ENCODE peak calls at places on chromosomes 6 and 20, in four cellular contexts. W, J, C and P are unnamed samples.

GRCh38 chr6:28985396-28986164 is 19.5 kb downstream of the ZNF311 start:
- DNase-seq in W (peak; percentile 99), J (peak; percentile 92), C (no peak), P (no peak)

GRCh38 chr6:166341915-166342292 is 441 bp downstream of the SFT2D1 start:
- DNase-seq in W (peak; percentile 16), J (no peak), C (no peak), P (no peak)

GRCh38 chr6:50007821-50008220 is 14.0 kb downstream of the DEFB110 start:
- DNase-seq in W (peak; percentile 71), J (no peak), C (no peak), P (no peak)

GRCh38 chr20:61744691-61745396 is 320.8 kb downstream of the TAF4 start:
- DNase-seq in W (peak; percentile 62), J (no peak), C (no peak), P (no peak)

GRCh38 chr20:40192083-40192482 is 497.0 kb downstream of the MAFB start:
- DNase-seq in W (no peak), J (no peak), C (no peak), P (no peak)

GRCh38 chr20:49901588-49901987 is 13.7 kb downstream of the SPATA2 start:
- DNase-seq in W (no peak), J (no peak), C (no peak), P (no peak)

GRCh38 chr6:75170666-75171065 is 35.2 kb downstream of the COL12A1 start:
- DNase-seq in W (no peak), J (no peak), C (no peak), P (no peak)

GRCh38 chr6:111556004-111556403 is 49.7 kb downstream of the TRAF3IP2 start:
- DNase-seq in W (no peak), J (no peak), C (no peak), P (no peak)

GRCh38 chr6:157205473-157206358 is 117.6 kb downstream of the TMEM242 start:
- DNase-seq in W (no peak), J (no peak), C (no peak), P (no peak)

GRCh38 chr6:168722397-168722796 is 281.4 kb downstream of the SMOC2 start:
- DNase-seq in W (no peak), J (no peak), C (no peak), P (no peak)
- H3K9me3 ChIP-seq in W (no peaks in the 10 kb centered on the region), J (no peaks in the 10 kb centered on the region), C (no peaks in the 10 kb centered on the region), P (no peaks in the 10 kb centered on the region)

DNA sequence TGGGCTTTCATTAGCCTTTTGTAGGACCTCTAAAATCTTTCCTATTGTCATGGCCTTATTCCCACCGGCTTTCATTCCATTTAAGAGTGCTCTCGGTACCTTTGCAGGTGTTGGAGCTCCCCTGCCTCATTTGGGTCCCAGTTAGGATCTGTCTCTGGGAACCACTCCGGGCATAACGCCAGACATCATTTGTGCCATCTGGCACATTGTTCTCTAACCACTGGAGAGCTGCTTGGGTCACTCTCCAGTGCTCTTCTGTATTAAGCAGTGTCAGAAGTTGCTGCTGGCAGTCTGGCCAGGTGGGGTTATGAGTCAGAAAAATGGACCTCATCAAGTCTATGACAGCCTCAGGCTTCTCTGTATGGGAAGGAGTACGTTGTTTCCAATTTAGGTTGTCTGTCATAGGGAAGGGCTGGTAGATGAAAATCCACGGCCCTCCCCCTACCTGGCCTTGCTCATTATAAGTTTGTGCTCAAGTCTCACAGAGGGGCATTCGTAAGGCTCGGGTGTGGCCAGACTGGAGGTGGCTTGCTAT is 62.9 kb upstream of the MOCS1 start:
- DNase-seq in W (no peak), J (no peak), C (no peak), P (no peak)
- H3K9me3 ChIP-seq in W (no peaks in the 10 kb centered on the region), J (peaks cover 11% of the 10 kb centered on the region), C (no peaks in the 10 kb centered on the region), P (no peaks in the 10 kb centered on the region)

GRCh38 chr20:60691966-60692615 is 560.0 kb upstream of the CDH4 start:
- DNase-seq in W (no peak), J (no peak), C (no peak), P (no peak)
- H3K9me3 ChIP-seq in W (no peaks in the 10 kb centered on the region), J (peaks cover 23% of the 10 kb centered on the region), C (no peaks in the 10 kb centered on the region), P (peaks cover 3% of the 10 kb centered on the region)

DNA sequence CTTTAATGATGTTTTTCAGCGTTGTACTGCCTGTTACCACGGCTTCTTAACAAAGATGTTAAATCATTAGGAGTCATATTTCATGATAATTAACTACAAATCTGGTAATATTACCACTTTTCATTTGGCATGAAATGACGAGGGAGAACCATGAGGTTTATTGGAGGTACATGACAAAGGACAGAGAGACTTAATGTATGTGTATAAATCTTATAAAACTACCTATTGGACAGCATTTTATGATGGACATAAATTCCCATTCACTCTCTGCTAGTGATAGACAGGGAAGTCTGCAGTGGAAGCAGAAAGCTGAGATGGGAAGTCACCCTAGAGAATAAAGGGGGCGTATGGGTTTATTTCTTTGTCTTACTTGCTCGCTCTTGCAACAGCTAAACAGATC is 949.9 kb upstream of the FLRT3 start:
- DNase-seq in W (no peak), J (no peak), C (no peak), P (no peak)
- H3K9me3 ChIP-seq in W (no peaks in the 10 kb centered on the region), J (no peaks in the 10 kb centered on the region), C (no peaks in the 10 kb centered on the region), P (no peaks in the 10 kb centered on the region)

GRCh38 chr20:63963348-63963741 is 6.4 kb downstream of the ZNF512B start:
- DNase-seq in W (no peak), J (no peak), C (no peak), P (no peak)
- H3K9me3 ChIP-seq in W (no peaks in the 10 kb centered on the region), J (no peaks in the 10 kb centered on the region), C (no peaks in the 10 kb centered on the region), P (peaks cover 4% of the 10 kb centered on the region)